ENCODE peak calls at places on chromosomes 12 and 14, in ten cellular contexts. G is HL-60, S is body of pancreas, Z is psoas muscle, C is uterus, A is A549, V is GM23338, T is AG09319, X is RWPE1, P is PC-3. J is an unnamed sample.

GRCh38 chr12:24198936-24199644 is 249.6 kb upstream of the SOX5 start:
- DNase-seq in G (no peak), S (no peak), Z (no peak), C (no peak), A (no peak), V (no peak), T (no peak), X (no peak), P (no peak), J (no peak)

GRCh38 chr12:19080918-19081317 is 48.6 kb upstream of the PLEKHA5 start:
- DNase-seq in G (no peak), S (no peak), Z (no peak), C (no peak), A (no peak), V (no peak), T (no peak), X (no peak), P (no peak), J (no peak)

GRCh38 chr12:32240210-32240609 is 133.6 kb downstream of the BICD1 start:
- DNase-seq in G (no peak), S (no peak), Z (no peak), C (no peak), A (no peak), V (no peak), T (no peak), X (no peak), P (no peak), J (no peak)

GRCh38 chr12:115338566-115339294 is 654.8 kb upstream of the TBX3 start:
- DNase-seq in G (no peak), S (no peak), Z (no peak), C (no peak), A (no peak), V (peak; percentile 6), T (peak; percentile 18), X (no peak), P (peak; percentile 60), J (no peak)

GRCh38 chr12:105382771-105383632 is 52.5 kb downstream of the C12orf75 start:
- DNase-seq in G (peak; percentile 15), S (peak; percentile 19), Z (no peak), C (peak; percentile 27), A (peak; percentile 80), V (peak; percentile 84), T (peak; percentile 40), X (peak; percentile 80), P (peak; percentile 89), J (peak; percentile 41)

GRCh38 chr12:49965836-49966235 is 4.2 kb downstream of the AQP5 start:
- DNase-seq in G (no peak), S (no peak), Z (no peak), C (no peak), A (no peak), V (no peak), T (no peak), X (no peak), P (no peak), J (no peak)

GRCh38 chr14:53368714-53369191 is 215.6 kb upstream of the DDHD1 start:
- DNase-seq in G (no peak), S (no peak), Z (no peak), C (no peak), A (peak; percentile 5), V (no peak), T (peak; percentile 84), X (no peak), P (peak; percentile 70), J (no peak)

GRCh38 chr14:20631821-20632389 is 9.6 kb downstream of the OR6S1 start:
- DNase-seq in G (peak; percentile 45), S (peak; percentile 63), Z (peak; percentile 82), C (peak; percentile 71), A (peak; percentile 71), V (peak; percentile 68), T (no peak), X (no peak), P (peak; percentile 81), J (no peak)

GRCh38 chr12:30719060-30719459 is 23.4 kb upstream of the IPO8 start:
- DNase-seq in G (no peak), S (no peak), Z (no peak), C (no peak), A (no peak), V (no peak), T (peak; percentile 52), X (no peak), P (peak; percentile 27), J (no peak)

GRCh38 chr12:118534003-118534402 is 157.6 kb downstream of the SUDS3 start:
- DNase-seq in G (no peak), S (no peak), Z (no peak), C (no peak), A (no peak), V (peak; percentile 36), T (no peak), X (no peak), P (no peak), J (no peak)

GRCh38 chr12:59383426-59383822 is 212.4 kb upstream of the SLC16A7 start:
- DNase-seq in G (no peak), S (no peak), Z (no peak), C (no peak), A (no peak), V (no peak), T (peak; percentile 75), X (no peak), P (no peak), J (no peak)

GRCh38 chr12:105234197-105234596 is 1.8 kb downstream of the APPL2 start:
- DNase-seq in G (no peak), S (no peak), Z (no peak), C (no peak), A (no peak), V (no peak), T (no peak), X (no peak), P (no peak), J (no peak)

GRCh38 chr14:61034416-61035100 is 53.5 kb downstream of the SLC38A6 start:
- DNase-seq in G (peak; percentile 45), S (no peak), Z (no peak), C (no peak), A (no peak), V (no peak), T (no peak), X (no peak), P (peak; percentile 45), J (no peak)

GRCh38 chr14:105853089-105853906 is 326.9 kb downstream of the TMEM121 start:
- DNase-seq in G (no peak), S (peak; percentile 6), Z (no peak), C (no peak), A (no peak), V (no peak), T (no peak), X (no peak), P (no peak), J (no peak)

GRCh38 chr14:58244556-58245387 is at the start of gene PSMA3:
- DNase-seq in G (peak; percentile 98), S (peak; percentile 97), Z (peak; percentile 99), C (peak; percentile 98), A (peak; percentile 96), V (peak; percentile 99), T (peak; percentile 92), X (peak; percentile 98), P (peak; percentile 100), J (peak; percentile 93)
- TF ChIP-seq CTCF in G (no peak), S (no peak), Z (no peak), C (no peak), A (no peak), V (no peak), T (no peak), X (no peak), P (no peak), J (no peak)

GRCh38 chr14:34354556-34354955 is 107.5 kb downstream of the SPTSSA start:
- DNase-seq in G (no peak), S (no peak), Z (no peak), C (no peak), A (no peak), V (no peak), T (no peak), X (no peak), P (peak; percentile 17), J (no peak)
- TF ChIP-seq CTCF in G (no peak), S (no peak), Z (no peak), C (no peak), A (no peak), V (no peak), T (no peak), X (no peak), P (no peak), J (no peak)

DNA sequence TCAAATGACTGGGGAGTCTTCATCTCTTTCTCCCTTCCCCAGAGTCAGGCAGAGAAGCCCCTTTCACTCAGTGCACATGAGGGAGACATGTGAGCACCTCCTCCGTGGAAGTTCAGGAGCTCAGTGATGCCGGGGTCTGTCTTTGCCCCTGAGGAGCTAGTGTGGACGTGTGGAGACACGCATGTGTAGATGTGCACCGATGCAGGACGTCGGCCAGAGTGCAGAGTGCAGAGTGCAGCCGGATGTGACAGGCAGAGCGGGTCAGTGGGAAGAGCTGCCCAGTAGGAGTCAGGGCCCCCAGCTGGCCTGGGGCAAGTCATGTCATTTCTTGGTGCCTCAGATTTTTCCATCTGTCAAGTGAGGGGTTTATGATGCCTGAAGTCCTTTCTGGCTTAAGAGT is 20.7 kb downstream of the TSPAN9 start:
- DNase-seq in G (no peak), S (no peak), Z (no peak), C (no peak), A (no peak), V (no peak), T (no peak), X (no peak), P (no peak), J (no peak)
- TF ChIP-seq CTCF in G (no peak), S (no peak), Z (no peak), C (no peak), A (no peak), V (no peak), T (no peak), X (no peak), P (no peak), J (no peak)

GRCh38 chr12:67364228-67364627 is 95.1 kb downstream of the CAND1 start:
- DNase-seq in G (no peak), S (no peak), Z (no peak), C (no peak), A (no peak), V (no peak), T (no peak), X (no peak), P (no peak), J (no peak)

GRCh38 chr12:67358686-67359374 is 89.7 kb downstream of the CAND1 start:
- DNase-seq in G (peak; percentile 37), S (no peak), Z (no peak), C (no peak), A (no peak), V (no peak), T (peak; percentile 81), X (no peak), P (no peak), J (no peak)

GRCh38 chr12:67365131-67365530 is 96.0 kb downstream of the CAND1 start:
- DNase-seq in G (no peak), S (no peak), Z (no peak), C (no peak), A (no peak), V (no peak), T (no peak), X (no peak), P (no peak), J (no peak)

GRCh38 chr12:67366530-67367196 is 97.5 kb downstream of the CAND1 start:
- DNase-seq in G (no peak), S (no peak), Z (no peak), C (no peak), A (no peak), V (no peak), T (peak; percentile 78), X (no peak), P (peak; percentile 9), J (no peak)

DNA sequence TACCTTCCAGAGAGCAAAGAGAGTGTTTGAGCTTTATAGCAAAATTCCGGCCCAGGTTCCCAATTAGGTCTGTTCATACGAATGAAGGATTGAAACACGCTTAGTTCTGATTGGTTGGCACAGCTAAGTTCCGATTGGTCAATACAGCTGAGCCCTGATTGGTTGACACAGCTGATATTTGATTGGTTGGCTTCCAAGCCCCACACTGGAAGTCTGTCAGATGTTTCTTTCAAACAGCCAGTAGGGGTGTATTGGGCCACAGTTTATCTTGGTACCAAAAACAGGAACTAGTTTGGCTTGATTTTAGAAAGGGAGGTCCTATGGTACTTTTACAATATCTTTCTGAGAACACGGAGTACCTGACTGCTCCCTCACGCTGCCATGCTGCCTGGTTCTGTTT is 93.4 kb downstream of the CAND1 start:
- DNase-seq in G (peak; percentile 8), S (no peak), Z (no peak), C (no peak), A (no peak), V (no peak), T (no peak), X (no peak), P (no peak), J (no peak)
- TF ChIP-seq CTCF in G (no peak), S (no peak), Z (no peak), C (no peak), A (no peak), V (no peak), T (no peak), X (no peak), P (no peak), J (no peak)

J was measured in HCT116.